ENCODE peak calls at places on chromosomes 4 and X, in four cellular contexts. B is activated T-cell treated with anti-CD3 and anti-CD28 coated beads for 1 hour, M is HEK293T, O is omental fat pad. Y is an unnamed sample.

GRCh38 chr4:8303081-8303480 is 33.5 kb downstream of the HTRA3 start:
- DNase-seq in M (no peak), O (peak), B (no peak), Y (no peak)

GRCh38 chr4:109186458-109186945 is 116.0 kb downstream of the COL25A1 start:
- DNase-seq in M (no peak), B (no peak), O (no peak), Y (no peak)

GRCh38 chr4:76055005-76055404 is 19.1 kb upstream of the CXCL11 start:
- DNase-seq in M (no peak), B (no peak), O (no peak), Y (no peak)

GRCh38 chr4:825969-826330 is at the start of gene CPLX1:
- DNase-seq in O (no peak), M (peak), B (no peak), Y (no peak)

GRCh38 chrX:40108959-40109287 is 11.2 kb upstream of the BCOR start:
- DNase-seq in O (no peak), M (peak), B (peak), Y (peak)

GRCh38 chr4:173917255-173917960 is 366.1 kb downstream of the FBXO8 start:
- DNase-seq in O (no peak), M (no peak), B (no peak), Y (no peak)

GRCh38 chr4:109472343-109472761 is 38.7 kb downstream of the SEC24B start:
- DNase-seq in B (no peak), M (no peak), O (no peak), Y (no peak)

GRCh38 chrX:107272431-107272921 is 66.1 kb downstream of the DNAAF6 start:
- DNase-seq in B (no peak), M (no peak), O (no peak), Y (no peak)

GRCh38 chr4:186472948-186473347 is 82.4 kb downstream of the MTNR1A start:
- DNase-seq in B (no peak), O (no peak), M (peak), Y (peak)

GRCh38 chr4:87073570-87074470 is 139.0 kb downstream of the AFF1 start:
- DNase-seq in M (no peak), O (no peak), B (peak), Y (peak)

GRCh38 chrX:68710870-68711576 is 63.6 kb downstream of the STARD8 start:
- DNase-seq in M (peak), O (no peak), B (no peak), Y (no peak)

GRCh38 chr4:2423695-2424094 is 4.9 kb downstream of the CFAP99 start:
- DNase-seq in B (no peak), O (no peak), M (no peak), Y (no peak)

GRCh38 chr4:121656269-121656641 is 40.5 kb downstream of the ANXA5 start:
- DNase-seq in O (no peak), B (no peak), M (peak), Y (peak)

GRCh38 chr4:81635747-81636146 is 164.0 kb upstream of the RASGEF1B start:
- DNase-seq in M (no peak), O (no peak), B (no peak), Y (peak)

GRCh38 chr4:174107749-174108354 is 175.6 kb downstream of the FBXO8 start:
- DNase-seq in O (no peak), M (no peak), B (no peak), Y (peak)

GRCh38 chrX:136268051-136269048 is 17.1 kb upstream of the MAP7D3 start:
- DNase-seq in O (no peak), M (peak), B (peak), Y (peak)

GRCh38 chr4:29770627-29771026 is 949.5 kb upstream of the PCDH7 start:
- DNase-seq in O (no peak), M (no peak), B (no peak), Y (no peak)

GRCh38 chr4:86965019-86965976 is 30.5 kb downstream of the AFF1 start:
- DNase-seq in O (no peak), M (no peak), B (no peak), Y (no peak)

GRCh38 chr4:131430302-131430701 is 1718.8 kb upstream of the PCDH10 start:
- DNase-seq in M (no peak), B (no peak), O (no peak), Y (no peak)

GRCh38 chr4:140243345-140243753 is 89.4 kb upstream of the MAML3 start:
- DNase-seq in M (no peak), B (no peak), O (no peak), Y (no peak)

GRCh38 chr4:72797486-72797885 is 228.5 kb upstream of the ADAMTS3 start:
- DNase-seq in O (no peak), B (no peak), M (no peak), Y (no peak)

GRCh38 chr4:92299152-92299551 is 4.6 kb upstream of the GRID2 start:
- DNase-seq in M (no peak), B (no peak), O (no peak), Y (peak)

GRCh38 chr4:592825-593520 is 16.9 kb upstream of the TMEM271 start:
- DNase-seq in O (no peak), B (no peak), M (no peak), Y (no peak)

GRCh38 chr4:48329976-48330375 is 11.4 kb upstream of the SLAIN2 start:
- DNase-seq in B (no peak), M (no peak), O (no peak), Y (no peak)

GRCh38 chrX:50769389-50770063 is 44.5 kb downstream of the SHROOM4 start:
- DNase-seq in O (no peak), B (no peak), M (no peak), Y (peak)

GRCh38 chr4:140887467-140887866 is 131.3 kb upstream of the TBC1D9 start:
- DNase-seq in M (no peak), B (no peak), O (no peak), Y (no peak)

GRCh38 chrX:154718607-154719006 is 32.3 kb downstream of the GAB3 start:
- DNase-seq in O (no peak), M (no peak), B (no peak), Y (peak)

GRCh38 chrX:65723706-65724105 is 56.3 kb downstream of the MSN start:
- DNase-seq in M (no peak), B (no peak), O (no peak), Y (no peak)

GRCh38 chr4:23455482-23455881 is 434.4 kb downstream of the PPARGC1A start:
- DNase-seq in M (peak), O (no peak), B (no peak), Y (no peak)

GRCh38 chrX:153669174-153669890 is 4.3 kb downstream of the PNCK start:
- DNase-seq in M (peak), O (no peak), B (peak), Y (no peak)

GRCh38 chr4:182338059-182338458 is 94.9 kb downstream of the TENM3 start:
- DNase-seq in O (no peak), M (no peak), B (no peak), Y (no peak)